ENCODE peak calls at places on chromosomes 5 and 9, in six cellular contexts. S is WTC11; V is PC-9; O is activated effector memory CD4-positive, alpha-beta T cell treated with anti-CD3 and anti-CD28 coated beads, Interleukin-2, amount 50 U/mL, for 16 hours; J is stimulated activated CD8-positive, alpha-beta memory T cell treated with anti-CD3 and anti-CD28 coated beads, Interleukin-12 subunit alpha, Interleukin-12 subunit beta, amount 100 ng/mL, for 1 hour; T is mesenchymal stem cell. E is an unnamed sample.

GRCh38 chr9:123642291-123643278 is 286.6 kb downstream of the CRB2 start:
- DNase-seq in J (no peak), S (no peak), O (no peak), T (no peak), V (no peak), E (no peak)

GRCh38 chr5:127572930-127573329 is 55.5 kb downstream of the PRRC1 start:
- DNase-seq in V (no peak), O (no peak), S (no peak), T (no peak), J (no peak), E (no peak)

GRCh38 chr5:76104027-76104426 is 20.8 kb downstream of the SV2C start:
- DNase-seq in O (no peak), S (peak), J (no peak), T (peak), V (no peak), E (no peak)

GRCh38 chr9:116713266-116713665 is 26.2 kb downstream of the TRIM32 start:
- DNase-seq in S (no peak), O (no peak), J (no peak), V (no peak), T (no peak), E (no peak)

GRCh38 chr5:73496984-73497457 is 1.2 kb upstream of the BTF3 start:
- DNase-seq in T (peak), O (no peak), J (no peak), V (peak), S (no peak), E (no peak)

GRCh38 chr9:22739712-22740111 is 293.1 kb downstream of the DMRTA1 start:
- DNase-seq in T (no peak), O (no peak), S (no peak), V (no peak), J (no peak), E (no peak)

GRCh38 chr5:10538789-10539684 is 24.8 kb upstream of the ANKRD33B start:
- DNase-seq in T (no peak), J (no peak), V (no peak), S (no peak), O (peak), E (peak)

GRCh38 chr5:173472164-173472563 is 143.9 kb upstream of the STC2 start:
- DNase-seq in V (peak), T (peak), S (no peak), O (no peak), J (no peak), E (no peak)

GRCh38 chr9:101158361-101158760 is 129.8 kb downstream of the PLPPR1 start:
- DNase-seq in J (no peak), O (no peak), V (no peak), T (no peak), S (no peak), E (no peak)

GRCh38 chr9:87285183-87285582 is 212.5 kb upstream of the DAPK1 start:
- DNase-seq in S (no peak), J (no peak), V (no peak), O (no peak), T (peak), E (no peak)

GRCh38 chr9:93288341-93288740 is 104.4 kb downstream of the WNK2 start:
- DNase-seq in J (no peak), S (no peak), T (no peak), O (no peak), V (no peak), E (no peak)

GRCh38 chr5:31581498-31582099 is 49.5 kb downstream of the C5orf22 start:
- DNase-seq in J (no peak), S (no peak), V (no peak), O (no peak), T (peak), E (no peak)

GRCh38 chr5:73312146-73312871 is 136.3 kb downstream of the FOXD1 start:
- DNase-seq in T (peak), V (no peak), O (no peak), S (peak), J (no peak), E (peak)